ENCODE peak calls at places on chromosomes 13 and 19, in six cellular contexts. One of them, this sample, is unnamed.

GRCh38 chr13:91017031-91017668 is 330.3 kb upstream of the MIR17HG start:
- DNase-seq in GM12891: peak
- DNase-seq in HepG2: no peak
- DNase-seq in K562: peak
- DNase-seq in H1: peak
- DNase-seq in GM12878: peak
- DNase-seq in this sample: peak

GRCh38 chr13:62829476-62829875 is 1413.8 kb upstream of the PCDH20 start:
- DNase-seq in GM12891: no peak
- DNase-seq in HepG2: no peak
- DNase-seq in K562: no peak
- DNase-seq in H1: no peak
- DNase-seq in GM12878: no peak
- DNase-seq in this sample: no peak

GRCh38 chr13:97976551-97977375 is 23.3 kb downstream of the IPO5 start:
- DNase-seq in GM12891: peak
- DNase-seq in HepG2: no peak
- DNase-seq in K562: peak
- DNase-seq in H1: peak
- DNase-seq in GM12878: no peak
- DNase-seq in this sample: peak

GRCh38 chr13:73107459-73107858 is 48.7 kb downstream of the KLF5 start:
- DNase-seq in GM12891: no peak
- DNase-seq in HepG2: no peak
- DNase-seq in K562: no peak
- DNase-seq in H1: no peak
- DNase-seq in GM12878: no peak
- DNase-seq in this sample: no peak

GRCh38 chr13:111480503-111480902 is 160.1 kb downstream of the TEX29 start:
- DNase-seq in GM12891: no peak
- DNase-seq in HepG2: no peak
- DNase-seq in K562: no peak
- DNase-seq in H1: no peak
- DNase-seq in GM12878: no peak
- DNase-seq in this sample: no peak

GRCh38 chr19:13212759-13213330 is 62.6 kb downstream of the IER2 start:
- DNase-seq in GM12891: no peak
- DNase-seq in HepG2: peak
- DNase-seq in K562: peak
- DNase-seq in H1: peak
- DNase-seq in GM12878: peak
- DNase-seq in this sample: no peak

GRCh38 chr13:20231839-20232555 is at the start of gene GJB6:
- DNase-seq in GM12891: peak
- DNase-seq in HepG2: no peak
- DNase-seq in K562: no peak
- DNase-seq in H1: peak
- DNase-seq in GM12878: no peak
- DNase-seq in this sample: peak

GRCh38 chr19:43662487-43662886 is 7.5 kb downstream of the PLAUR start:
- DNase-seq in GM12891: no peak
- DNase-seq in HepG2: peak
- DNase-seq in K562: no peak
- DNase-seq in H1: peak
- DNase-seq in GM12878: no peak
- DNase-seq in this sample: no peak

GRCh38 chr19:3454656-3455392 is 25.5 kb downstream of the SMIM24 start:
- DNase-seq in GM12891: no peak
- DNase-seq in HepG2: no peak
- DNase-seq in K562: no peak
- DNase-seq in H1: no peak
- DNase-seq in GM12878: no peak
- DNase-seq in this sample: no peak

GRCh38 chr13:112078879-112079526 is 12.1 kb downstream of the SOX1 start:
- DNase-seq in GM12891: no peak
- DNase-seq in HepG2: no peak
- DNase-seq in K562: no peak
- DNase-seq in H1: no peak
- DNase-seq in GM12878: no peak
- DNase-seq in this sample: no peak

GRCh38 chr19:48121066-48121465 is 10.4 kb upstream of the PLA2G4C start:
- DNase-seq in GM12891: no peak
- DNase-seq in HepG2: no peak
- DNase-seq in K562: no peak
- DNase-seq in H1: no peak
- DNase-seq in GM12878: no peak
- DNase-seq in this sample: no peak

DNA sequence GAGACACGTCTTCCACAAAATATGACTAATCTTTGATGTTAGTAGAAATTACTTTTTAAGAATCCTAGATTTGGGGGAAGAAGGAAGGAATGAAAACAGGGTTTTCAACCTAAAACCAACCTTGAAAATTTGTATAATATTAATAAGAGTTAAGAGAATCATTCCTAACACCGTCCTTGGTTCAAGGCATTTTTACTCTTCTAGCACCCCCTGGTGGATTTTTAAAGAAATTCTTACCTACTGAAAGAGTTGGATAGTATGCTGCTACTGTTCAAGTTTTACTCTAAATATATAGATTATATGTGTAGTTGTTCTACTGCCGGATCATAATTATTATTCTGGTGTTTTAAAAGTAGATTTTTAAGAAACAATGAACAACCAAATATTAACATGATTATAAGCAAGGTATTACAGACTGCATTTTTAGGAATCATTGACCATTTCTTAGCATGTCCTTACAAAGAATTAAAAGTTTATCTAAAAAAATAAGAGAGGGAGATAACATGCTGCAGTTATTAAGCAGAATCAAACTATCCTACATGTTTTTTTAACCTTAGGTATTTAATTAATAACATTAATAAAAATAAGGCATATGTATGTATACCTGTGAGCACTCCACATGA is 7.4 kb upstream of the SLITRK6 start:
- DNase-seq in GM12891: no peak
- DNase-seq in HepG2: peak
- DNase-seq in K562: peak
- DNase-seq in H1: no peak
- DNase-seq in GM12878: no peak
- DNase-seq in this sample: no peak
- TF ChIP-seq TAF1 in GM12891: no peak
- TF ChIP-seq TAF1 in HepG2: no peak
- TF ChIP-seq TAF1 in K562: no peak
- TF ChIP-seq TAF1 in H1: no peak
- TF ChIP-seq TAF1 in GM12878: no peak
- TF ChIP-seq TAF1 in this sample: no peak

GRCh38 chr13:48094404-48094780 is 512 bp downstream of the MED4 start:
- DNase-seq in GM12891: peak
- DNase-seq in HepG2: no peak
- DNase-seq in K562: no peak
- DNase-seq in H1: no peak
- DNase-seq in GM12878: no peak
- DNase-seq in this sample: no peak

GRCh38 chr13:48096670-48097069 is 1.8 kb upstream of the MED4 start:
- DNase-seq in GM12891: no peak
- DNase-seq in HepG2: peak
- DNase-seq in K562: no peak
- DNase-seq in H1: no peak
- DNase-seq in GM12878: no peak
- DNase-seq in this sample: no peak

GRCh38 chr13:48097793-48098192 is 2.9 kb upstream of the MED4 start:
- DNase-seq in GM12891: no peak
- DNase-seq in HepG2: no peak
- DNase-seq in K562: no peak
- DNase-seq in H1: no peak
- DNase-seq in GM12878: no peak
- DNase-seq in this sample: no peak

GRCh38 chr13:48094781-48095502 is at the start of gene MED4:
- DNase-seq in GM12891: peak
- DNase-seq in HepG2: peak
- DNase-seq in K562: peak
- DNase-seq in H1: peak
- DNase-seq in GM12878: peak
- DNase-seq in this sample: peak

DNA sequence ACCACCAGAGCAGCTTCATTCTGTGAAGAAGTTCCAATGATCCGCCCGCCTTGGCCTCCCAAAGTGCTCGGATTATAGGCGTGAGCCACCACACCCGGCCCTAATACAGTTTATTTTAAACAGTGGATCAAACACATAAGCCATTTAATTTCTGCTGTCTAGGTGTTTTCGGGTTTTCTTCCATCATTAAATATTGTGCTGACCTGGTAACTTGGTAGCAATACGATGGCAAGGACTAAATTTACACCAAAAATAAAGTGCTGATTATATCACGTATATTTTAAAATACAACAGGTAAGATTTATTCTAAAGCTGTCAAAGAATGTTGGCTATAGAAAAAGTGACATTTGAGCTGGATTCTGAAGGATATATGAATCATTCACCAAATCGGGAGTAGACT is 1.3 kb downstream of the MED4 start:
- DNase-seq in GM12891: no peak
- DNase-seq in HepG2: no peak
- DNase-seq in K562: no peak
- DNase-seq in H1: no peak
- DNase-seq in GM12878: no peak
- DNase-seq in this sample: no peak
- TF ChIP-seq POLR2A in GM12891: no peak
- TF ChIP-seq POLR2A in HepG2: no peak
- TF ChIP-seq POLR2A in K562: no peak
- TF ChIP-seq POLR2A in H1: no peak
- TF ChIP-seq POLR2A in GM12878: no peak
- TF ChIP-seq POLR2A in this sample: no peak

DNA sequence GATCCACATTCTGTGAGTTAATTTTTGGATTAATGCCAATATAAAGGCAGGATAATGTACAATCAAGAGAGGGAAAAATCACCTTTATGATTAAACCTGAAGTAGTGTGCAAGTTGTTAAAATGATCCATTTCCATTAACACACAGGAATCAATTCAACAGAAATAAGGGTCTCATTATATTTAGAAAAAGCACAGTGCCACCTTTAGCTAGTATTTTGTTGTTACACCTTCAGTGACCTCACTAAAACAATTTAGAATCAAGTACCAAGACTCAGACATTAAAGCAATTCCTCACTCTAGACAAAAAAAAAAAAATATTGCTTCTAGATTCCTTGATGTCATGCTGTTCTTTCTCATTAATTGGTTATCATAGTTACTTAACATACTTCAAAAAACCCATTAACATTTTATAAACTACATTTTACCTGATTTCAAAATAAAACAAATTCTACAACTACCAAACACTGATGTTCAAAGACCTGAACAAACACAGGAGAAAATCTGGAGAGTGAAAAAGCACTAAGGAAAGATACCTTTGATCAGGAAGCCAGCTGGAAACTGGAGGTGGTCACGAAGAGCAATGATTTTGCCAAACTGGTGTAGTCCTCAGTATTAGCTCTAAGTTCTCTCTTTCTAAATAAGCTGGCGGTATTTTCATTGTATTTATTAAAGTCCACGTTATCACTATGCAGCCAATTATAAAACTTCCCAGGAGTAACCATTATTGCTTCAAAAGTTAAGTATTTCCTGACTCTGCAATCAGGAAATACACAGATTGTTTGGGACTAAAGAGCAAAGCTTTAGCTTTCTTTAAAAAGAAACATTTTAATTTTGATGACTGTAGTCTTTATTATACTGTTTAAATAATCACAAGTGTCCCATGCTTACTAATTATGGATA is 115.3 kb downstream of the TBC1D4 start:
- DNase-seq in GM12891: no peak
- DNase-seq in HepG2: no peak
- DNase-seq in K562: no peak
- DNase-seq in H1: no peak
- DNase-seq in GM12878: no peak
- DNase-seq in this sample: no peak
- TF ChIP-seq POLR2AphosphoS5 in GM12891: no peak
- TF ChIP-seq POLR2AphosphoS5 in HepG2: no peak
- TF ChIP-seq POLR2AphosphoS5 in K562: no peak
- TF ChIP-seq POLR2AphosphoS5 in H1: no peak
- TF ChIP-seq POLR2AphosphoS5 in GM12878: no peak
- TF ChIP-seq POLR2AphosphoS5 in this sample: no peak

GRCh38 chr19:4733755-4734345 is 10.2 kb upstream of the DPP9 start:
- DNase-seq in GM12891: no peak
- DNase-seq in HepG2: no peak
- DNase-seq in K562: no peak
- DNase-seq in H1: no peak
- DNase-seq in GM12878: no peak
- DNase-seq in this sample: no peak

GRCh38 chr19:4732680-4733114 is 9.1 kb upstream of the DPP9 start:
- DNase-seq in GM12891: peak
- DNase-seq in HepG2: peak
- DNase-seq in K562: peak
- DNase-seq in H1: peak
- DNase-seq in GM12878: no peak
- DNase-seq in this sample: peak

GRCh38 chr19:4730740-4731171 is 7.1 kb upstream of the DPP9 start:
- DNase-seq in GM12891: no peak
- DNase-seq in HepG2: no peak
- DNase-seq in K562: peak
- DNase-seq in H1: peak
- DNase-seq in GM12878: no peak
- DNase-seq in this sample: no peak
- TF ChIP-seq TAF1 in GM12891: no peak
- TF ChIP-seq TAF1 in HepG2: no peak
- TF ChIP-seq TAF1 in K562: no peak
- TF ChIP-seq TAF1 in H1: no peak
- TF ChIP-seq TAF1 in GM12878: no peak
- TF ChIP-seq TAF1 in this sample: no peak

DNA sequence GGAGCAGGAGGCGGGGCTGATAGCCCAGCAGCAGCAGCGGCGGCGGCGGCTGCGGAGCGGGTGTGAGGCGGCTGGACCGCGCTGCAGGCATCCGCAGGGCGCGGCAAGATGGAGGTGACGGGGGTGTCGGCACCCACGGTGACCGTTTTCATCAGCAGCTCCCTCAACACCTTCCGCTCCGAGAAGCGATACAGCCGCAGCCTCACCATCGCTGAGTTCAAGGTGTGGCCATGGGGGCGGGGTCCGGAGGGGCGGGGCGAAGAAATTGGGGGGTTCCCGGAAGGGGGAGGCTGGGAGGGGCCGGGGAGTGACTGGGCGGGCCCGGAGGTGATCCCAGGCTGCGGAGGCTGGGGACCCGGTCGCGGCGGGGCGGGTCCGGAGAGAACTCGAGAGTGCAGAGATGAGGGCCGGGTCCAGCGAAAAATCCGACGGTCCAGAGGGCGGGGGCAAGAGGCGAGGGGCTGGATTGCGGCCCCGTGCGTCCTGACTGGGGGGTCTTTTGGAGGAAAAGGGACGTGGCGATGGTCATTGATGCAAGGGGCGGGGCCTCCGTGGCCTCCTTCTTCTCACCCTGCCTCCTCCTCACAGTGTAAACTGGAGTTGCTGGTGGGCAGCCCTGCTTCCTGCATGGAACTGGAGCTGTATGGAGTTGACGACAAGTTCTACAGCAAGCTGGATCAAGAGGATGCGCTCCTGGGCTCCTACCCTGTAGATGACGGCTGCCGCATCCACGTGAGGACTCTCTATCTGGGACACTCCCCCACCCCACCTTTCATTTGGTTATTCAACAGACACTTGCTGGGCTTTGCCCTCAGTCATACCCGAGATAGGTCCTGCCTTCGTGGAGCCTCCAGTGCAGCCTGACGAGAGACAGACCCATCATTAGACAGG is at the start of gene TBCB:
- DNase-seq in GM12891: peak
- DNase-seq in HepG2: peak
- DNase-seq in K562: peak
- DNase-seq in H1: no peak
- DNase-seq in GM12878: no peak
- DNase-seq in this sample: peak
- TF ChIP-seq POLR2A in GM12891: peak
- TF ChIP-seq POLR2A in HepG2: peak
- TF ChIP-seq POLR2A in K562: peak
- TF ChIP-seq POLR2A in H1: peak
- TF ChIP-seq POLR2A in GM12878: peak
- TF ChIP-seq POLR2A in this sample: peak

GRCh38 chr19:972281-972680 is 11.9 kb upstream of the WDR18 start:
- DNase-seq in GM12891: no peak
- DNase-seq in HepG2: no peak
- DNase-seq in K562: no peak
- DNase-seq in H1: no peak
- DNase-seq in GM12878: no peak
- DNase-seq in this sample: no peak
- TF ChIP-seq POLR2AphosphoS5 in GM12891: no peak
- TF ChIP-seq POLR2AphosphoS5 in HepG2: no peak
- TF ChIP-seq POLR2AphosphoS5 in K562: no peak
- TF ChIP-seq POLR2AphosphoS5 in H1: no peak
- TF ChIP-seq POLR2AphosphoS5 in GM12878: no peak
- TF ChIP-seq POLR2AphosphoS5 in this sample: no peak